ENCODE peak calls at places on chromosomes 1 and 21, in five cellular contexts. One of them, this sample, is unnamed.

GRCh38 chr1:205074513-205074912 is 9.7 kb downstream of the TMEM81 start:
- DNase-seq in nephron progenitor cell: no peak
- DNase-seq in psoas muscle: no peak
- DNase-seq in omental fat pad: no peak
- DNase-seq in IMR-90: peak
- DNase-seq in this sample: no peak

GRCh38 chr1:17671741-17672140 is 83.4 kb upstream of the ACTL8 start:
- DNase-seq in nephron progenitor cell: peak
- DNase-seq in psoas muscle: no peak
- DNase-seq in omental fat pad: no peak
- DNase-seq in IMR-90: no peak
- DNase-seq in this sample: no peak

GRCh38 chr21:44982558-44983244 is 42.9 kb downstream of the SLX9 start:
- DNase-seq in nephron progenitor cell: no peak
- DNase-seq in psoas muscle: peak
- DNase-seq in omental fat pad: no peak
- DNase-seq in IMR-90: peak
- DNase-seq in this sample: no peak

GRCh38 chr1:94607398-94607797 is 65.8 kb upstream of the F3 start:
- DNase-seq in nephron progenitor cell: no peak
- DNase-seq in psoas muscle: no peak
- DNase-seq in omental fat pad: no peak
- DNase-seq in IMR-90: no peak
- DNase-seq in this sample: no peak

GRCh38 chr1:159877695-159878444 is 15.4 kb upstream of the VSIG8 start:
- DNase-seq in nephron progenitor cell: no peak
- DNase-seq in psoas muscle: no peak
- DNase-seq in omental fat pad: no peak
- DNase-seq in IMR-90: no peak
- DNase-seq in this sample: no peak

GRCh38 chr21:34836103-34836932 is 167.5 kb downstream of the CLIC6 start:
- DNase-seq in nephron progenitor cell: no peak
- DNase-seq in psoas muscle: peak
- DNase-seq in omental fat pad: no peak
- DNase-seq in IMR-90: peak
- DNase-seq in this sample: no peak

GRCh38 chr1:119635801-119636390 is 12.2 kb downstream of the ZNF697 start:
- DNase-seq in nephron progenitor cell: no peak
- DNase-seq in psoas muscle: no peak
- DNase-seq in omental fat pad: no peak
- DNase-seq in IMR-90: peak
- DNase-seq in this sample: no peak

GRCh38 chr1:33130297-33130696 is 49.3 kb downstream of the AZIN2 start:
- DNase-seq in nephron progenitor cell: no peak
- DNase-seq in psoas muscle: no peak
- DNase-seq in omental fat pad: no peak
- DNase-seq in IMR-90: peak
- DNase-seq in this sample: no peak

GRCh38 chr1:159067699-159068621 is 8.6 kb downstream of the AIM2 start:
- DNase-seq in nephron progenitor cell: no peak
- DNase-seq in psoas muscle: no peak
- DNase-seq in omental fat pad: no peak
- DNase-seq in IMR-90: no peak
- DNase-seq in this sample: no peak

GRCh38 chr1:206635983-206636354 is 633 bp downstream of the DYRK3 start:
- DNase-seq in nephron progenitor cell: peak
- DNase-seq in psoas muscle: no peak
- DNase-seq in omental fat pad: no peak
- DNase-seq in IMR-90: no peak
- DNase-seq in this sample: no peak

GRCh38 chr21:41634858-41635257 is 126.9 kb upstream of the TMPRSS2 start:
- DNase-seq in nephron progenitor cell: no peak
- DNase-seq in psoas muscle: no peak
- DNase-seq in omental fat pad: no peak
- DNase-seq in IMR-90: peak
- DNase-seq in this sample: no peak

GRCh38 chr1:145977486-145978476 is 13.3 kb downstream of the POLR3GL start:
- DNase-seq in nephron progenitor cell: peak
- DNase-seq in psoas muscle: peak
- DNase-seq in omental fat pad: no peak
- DNase-seq in IMR-90: peak
- DNase-seq in this sample: peak

GRCh38 chr1:175434268-175434860 is 241.8 kb upstream of the KIAA0040 start:
- DNase-seq in nephron progenitor cell: peak
- DNase-seq in psoas muscle: no peak
- DNase-seq in omental fat pad: no peak
- DNase-seq in IMR-90: no peak
- DNase-seq in this sample: no peak

GRCh38 chr1:27406354-27406665 is 13.9 kb downstream of the GPR3 start:
- DNase-seq in nephron progenitor cell: no peak
- DNase-seq in psoas muscle: no peak
- DNase-seq in omental fat pad: no peak
- DNase-seq in IMR-90: no peak
- DNase-seq in this sample: no peak

GRCh38 chr1:113917400-113918082 is 11.6 kb upstream of the HIPK1 start:
- DNase-seq in nephron progenitor cell: no peak
- DNase-seq in psoas muscle: no peak
- DNase-seq in omental fat pad: no peak
- DNase-seq in IMR-90: peak
- DNase-seq in this sample: no peak

GRCh38 chr1:63557365-63557987 is 34.2 kb downstream of the EFCAB7 start:
- DNase-seq in nephron progenitor cell: peak
- DNase-seq in psoas muscle: no peak
- DNase-seq in omental fat pad: no peak
- DNase-seq in IMR-90: peak
- DNase-seq in this sample: no peak

GRCh38 chr1:166691476-166691875 is 147.8 kb upstream of the POGK start:
- DNase-seq in nephron progenitor cell: no peak
- DNase-seq in psoas muscle: no peak
- DNase-seq in omental fat pad: no peak
- DNase-seq in IMR-90: no peak
- DNase-seq in this sample: no peak

GRCh38 chr1:51236548-51237312 is 657 bp downstream of the RNF11 start:
- DNase-seq in nephron progenitor cell: peak
- DNase-seq in psoas muscle: peak
- DNase-seq in omental fat pad: no peak
- DNase-seq in IMR-90: peak
- DNase-seq in this sample: peak

GRCh38 chr1:115647507-115647906 is 5.7 kb downstream of the VANGL1 start:
- DNase-seq in nephron progenitor cell: no peak
- DNase-seq in psoas muscle: no peak
- DNase-seq in omental fat pad: no peak
- DNase-seq in IMR-90: no peak
- DNase-seq in this sample: no peak

GRCh38 chr1:28782011-28782410 is 30.0 kb upstream of the OPRD1 start:
- DNase-seq in nephron progenitor cell: no peak
- DNase-seq in psoas muscle: no peak
- DNase-seq in omental fat pad: no peak
- DNase-seq in IMR-90: no peak
- DNase-seq in this sample: no peak

GRCh38 chr1:58932820-58933598 is 149.2 kb upstream of the JUN start:
- DNase-seq in nephron progenitor cell: no peak
- DNase-seq in psoas muscle: no peak
- DNase-seq in omental fat pad: no peak
- DNase-seq in IMR-90: peak
- DNase-seq in this sample: no peak

GRCh38 chr1:17304155-17304826 is 3.7 kb upstream of the PADI4 start:
- DNase-seq in nephron progenitor cell: no peak
- DNase-seq in psoas muscle: no peak
- DNase-seq in omental fat pad: no peak
- DNase-seq in IMR-90: no peak
- DNase-seq in this sample: no peak

GRCh38 chr1:203439086-203439620 is 36.5 kb upstream of the PRELP start:
- DNase-seq in nephron progenitor cell: no peak
- DNase-seq in psoas muscle: no peak
- DNase-seq in omental fat pad: no peak
- DNase-seq in IMR-90: no peak
- DNase-seq in this sample: no peak

GRCh38 chr1:203443296-203443695 is 32.3 kb upstream of the PRELP start:
- DNase-seq in nephron progenitor cell: no peak
- DNase-seq in psoas muscle: no peak
- DNase-seq in omental fat pad: no peak
- DNase-seq in IMR-90: no peak
- DNase-seq in this sample: no peak

GRCh38 chr1:203442821-203443220 is 32.8 kb upstream of the PRELP start:
- DNase-seq in nephron progenitor cell: no peak
- DNase-seq in psoas muscle: peak
- DNase-seq in omental fat pad: no peak
- DNase-seq in IMR-90: no peak
- DNase-seq in this sample: no peak

GRCh38 chr1:203441811-203442210 is 33.8 kb upstream of the PRELP start:
- DNase-seq in nephron progenitor cell: no peak
- DNase-seq in psoas muscle: no peak
- DNase-seq in omental fat pad: no peak
- DNase-seq in IMR-90: no peak
- DNase-seq in this sample: no peak

GRCh38 chr1:203440780-203441179 is 34.8 kb upstream of the PRELP start:
- DNase-seq in nephron progenitor cell: no peak
- DNase-seq in psoas muscle: peak
- DNase-seq in omental fat pad: no peak
- DNase-seq in IMR-90: peak
- DNase-seq in this sample: peak
- TF ChIP-seq CTCF in nephron progenitor cell: no peak
- TF ChIP-seq CTCF in psoas muscle: peak
- TF ChIP-seq CTCF in omental fat pad: no peak
- TF ChIP-seq CTCF in IMR-90: peak
- TF ChIP-seq CTCF in this sample: no peak

DNA sequence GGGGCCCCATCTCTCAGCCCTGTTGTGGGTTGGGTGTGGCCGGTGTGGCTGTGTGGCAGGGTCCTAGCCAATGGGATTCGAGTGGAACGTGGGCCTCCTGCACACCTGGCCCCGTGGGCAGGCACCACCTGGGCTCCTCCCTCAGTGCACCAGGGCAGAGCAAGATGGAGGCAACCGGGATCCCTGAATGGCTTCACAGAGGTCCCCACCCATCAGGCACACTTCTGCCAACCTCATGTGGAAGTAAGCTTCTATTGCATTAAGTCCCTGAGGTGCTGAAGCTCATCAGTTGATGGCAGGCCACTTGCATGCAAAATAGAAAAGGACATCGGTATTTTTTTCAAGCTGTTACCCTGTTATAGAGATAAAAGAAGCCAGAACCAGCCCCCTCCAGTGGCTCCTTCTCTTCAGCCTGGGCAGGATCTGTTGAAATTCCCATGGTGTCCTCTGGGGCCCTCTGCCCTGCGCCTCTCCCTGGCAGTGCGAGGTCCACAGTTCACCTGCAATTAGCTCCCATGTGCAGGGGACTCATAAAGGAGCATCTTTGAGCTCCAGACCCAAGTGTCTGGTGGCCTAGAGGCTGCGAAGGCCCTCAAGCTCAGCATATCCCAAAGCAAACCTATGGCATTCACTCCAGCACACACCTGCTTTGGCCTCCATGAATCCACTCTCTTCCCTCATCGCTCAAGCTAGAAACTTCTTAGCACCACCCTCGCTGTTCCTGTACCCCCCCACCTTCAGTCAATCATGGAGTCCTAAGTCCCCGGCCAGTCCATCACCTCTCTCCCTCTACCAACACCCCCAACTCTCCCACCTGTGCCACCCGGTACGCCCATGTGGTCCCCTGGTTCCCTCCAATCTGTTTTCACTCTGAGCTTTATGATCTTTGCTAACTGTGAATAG is 2.1 kb upstream of the SLC45A1 start:
- DNase-seq in nephron progenitor cell: no peak
- DNase-seq in psoas muscle: no peak
- DNase-seq in omental fat pad: no peak
- DNase-seq in IMR-90: no peak
- DNase-seq in this sample: no peak
- TF ChIP-seq CTCF in nephron progenitor cell: no peak
- TF ChIP-seq CTCF in psoas muscle: no peak
- TF ChIP-seq CTCF in omental fat pad: no peak
- TF ChIP-seq CTCF in IMR-90: peak
- TF ChIP-seq CTCF in this sample: no peak

GRCh38 chr1:40772146-40772770 is 11.3 kb upstream of the KCNQ4 start:
- DNase-seq in nephron progenitor cell: no peak
- DNase-seq in psoas muscle: no peak
- DNase-seq in omental fat pad: no peak
- DNase-seq in IMR-90: no peak
- DNase-seq in this sample: no peak

GRCh38 chr1:40768146-40768990 is 15.2 kb upstream of the KCNQ4 start:
- DNase-seq in nephron progenitor cell: no peak
- DNase-seq in psoas muscle: no peak
- DNase-seq in omental fat pad: no peak
- DNase-seq in IMR-90: no peak
- DNase-seq in this sample: no peak

GRCh38 chr1:40766560-40766959 is 17.0 kb upstream of the KCNQ4 start:
- DNase-seq in nephron progenitor cell: no peak
- DNase-seq in psoas muscle: no peak
- DNase-seq in omental fat pad: no peak
- DNase-seq in IMR-90: no peak
- DNase-seq in this sample: no peak

GRCh38 chr1:40770296-40771070 is 13.1 kb upstream of the KCNQ4 start:
- DNase-seq in nephron progenitor cell: no peak
- DNase-seq in psoas muscle: no peak
- DNase-seq in omental fat pad: no peak
- DNase-seq in IMR-90: no peak
- DNase-seq in this sample: no peak

DNA sequence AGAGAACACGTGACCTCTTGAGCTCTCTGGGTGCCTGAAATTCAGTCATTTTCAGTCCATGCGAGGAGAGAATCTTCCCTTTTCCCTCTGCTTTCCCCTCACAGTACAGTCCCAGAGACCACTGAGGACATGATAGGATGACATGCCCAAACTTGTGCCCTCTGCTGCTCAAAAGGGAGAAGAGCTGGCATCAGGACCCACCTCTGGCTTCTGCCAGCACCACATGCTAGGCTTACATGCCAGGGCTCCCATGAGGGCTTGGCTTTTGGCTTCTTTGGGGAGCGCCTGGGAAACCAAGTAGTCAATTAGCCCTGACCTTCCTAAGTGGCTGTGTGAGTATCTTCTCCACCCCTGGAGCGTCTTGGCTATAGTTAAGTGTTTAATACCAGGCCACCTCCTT is 13.8 kb upstream of the KCNQ4 start:
- DNase-seq in nephron progenitor cell: no peak
- DNase-seq in psoas muscle: no peak
- DNase-seq in omental fat pad: no peak
- DNase-seq in IMR-90: no peak
- DNase-seq in this sample: no peak
- TF ChIP-seq CTCF in nephron progenitor cell: no peak
- TF ChIP-seq CTCF in psoas muscle: peak
- TF ChIP-seq CTCF in omental fat pad: no peak
- TF ChIP-seq CTCF in IMR-90: peak
- TF ChIP-seq CTCF in this sample: no peak

DNA sequence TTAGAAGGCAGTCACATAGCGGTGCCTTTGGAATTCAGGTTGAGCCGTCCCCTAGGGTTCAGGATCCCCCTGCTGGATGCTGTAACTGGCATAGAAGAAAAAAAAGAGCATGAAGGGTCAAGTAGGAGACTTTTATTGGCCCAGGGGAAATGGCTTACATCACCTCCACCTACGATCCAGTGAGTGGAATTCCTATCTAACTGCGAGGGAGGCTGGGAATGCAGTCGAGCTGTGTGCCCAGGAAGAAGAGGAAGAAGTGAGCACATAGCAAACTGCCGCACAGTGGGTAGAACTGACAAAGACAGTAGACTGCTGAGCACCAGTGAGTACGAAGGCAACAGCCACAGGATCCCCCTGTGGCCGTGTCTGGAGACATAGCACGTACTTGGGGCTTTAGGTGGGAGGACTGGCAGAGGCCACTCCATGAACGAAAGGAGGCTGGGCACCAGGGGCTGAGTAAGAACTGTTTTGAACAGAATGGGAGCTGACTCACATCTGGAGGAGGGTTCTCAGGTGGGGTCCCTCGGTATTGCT is 79.2 kb downstream of the RNF220 start:
- DNase-seq in nephron progenitor cell: no peak
- DNase-seq in psoas muscle: no peak
- DNase-seq in omental fat pad: no peak
- DNase-seq in IMR-90: no peak
- DNase-seq in this sample: no peak
- TF ChIP-seq CTCF in nephron progenitor cell: no peak
- TF ChIP-seq CTCF in psoas muscle: no peak
- TF ChIP-seq CTCF in omental fat pad: no peak
- TF ChIP-seq CTCF in IMR-90: no peak
- TF ChIP-seq CTCF in this sample: no peak